ENCODE peak calls at places on chromosomes 12 and 14, in five cellular contexts. Q, I, C, D and F are unnamed samples.

GRCh38 chr12:21672151-21672550 is 14.5 kb upstream of the LDHB start:
- DNase-seq in Q (no peak), I (no peak), C (no peak), D (no peak), F (no peak)

GRCh38 chr14:64434528-64434927 is 30.8 kb upstream of the AKAP5 start:
- DNase-seq in Q (no peak), I (no peak), C (no peak), D (no peak), F (no peak)

GRCh38 chr12:40158592-40159111 is 52.8 kb upstream of the SLC2A13 start:
- DNase-seq in Q (no peak), I (no peak), C (peak), D (no peak), F (no peak)

GRCh38 chr12:93571360-93571853 is 1.1 kb upstream of the SOCS2 start:
- DNase-seq in Q (peak), I (peak), C (peak), D (peak), F (peak)

GRCh38 chr12:57895337-57896138 is 45.8 kb upstream of the ATP23 start:
- DNase-seq in Q (no peak), I (no peak), C (no peak), D (no peak), F (no peak)

GRCh38 chr14:91159182-91159581 is 45.3 kb downstream of the DGLUCY start:
- DNase-seq in Q (no peak), I (no peak), C (no peak), D (no peak), F (no peak)

GRCh38 chr12:82225871-82226270 is 132.3 kb downstream of the CCDC59 start:
- DNase-seq in Q (no peak), I (no peak), C (no peak), D (no peak), F (no peak)

GRCh38 chr14:96852823-96853422 is 55.7 kb downstream of the VRK1 start:
- DNase-seq in Q (peak), I (no peak), C (peak), D (no peak), F (no peak)

GRCh38 chr12:31363416-31363809 is 37.5 kb upstream of the SINHCAF start:
- DNase-seq in Q (peak), I (no peak), C (no peak), D (no peak), F (no peak)

GRCh38 chr12:51118706-51119105 is 35.3 kb upstream of the CSRNP2 start:
- DNase-seq in Q (no peak), I (no peak), C (no peak), D (no peak), F (no peak)

GRCh38 chr12:119781804-119782203 is 95.3 kb downstream of the CIT start:
- DNase-seq in Q (no peak), I (no peak), C (no peak), D (no peak), F (no peak)

GRCh38 chr12:117561990-117562389 is 200.6 kb upstream of the NOS1 start:
- DNase-seq in Q (no peak), I (no peak), C (no peak), D (no peak), F (no peak)

GRCh38 chr12:92467886-92468285 is 234.9 kb upstream of the PLEKHG7 start:
- DNase-seq in Q (no peak), I (no peak), C (no peak), D (no peak), F (no peak)

GRCh38 chr14:104299993-104300761 is 161.8 kb downstream of the KIF26A start:
- DNase-seq in Q (no peak), I (peak), C (no peak), D (no peak), F (peak)

GRCh38 chr14:106605548-106606448 is 1079.4 kb downstream of the TMEM121 start:
- DNase-seq in Q (peak), I (peak), C (peak), D (peak), F (peak)

GRCh38 chr12:32901553-32901952 is 5.0 kb upstream of the PKP2 start:
- DNase-seq in Q (no peak), I (no peak), C (no peak), D (no peak), F (no peak)

GRCh38 chr12:57718641-57719528 is 19.7 kb downstream of the AGAP2 start:
- DNase-seq in Q (no peak), I (no peak), C (no peak), D (no peak), F (no peak)

GRCh38 chr14:57943038-57943437 is 77.1 kb upstream of the SLC35F4 start:
- DNase-seq in Q (no peak), I (no peak), C (no peak), D (no peak), F (no peak)

GRCh38 chr12:31005944-31006361 is 67.7 kb upstream of the DDX11 start:
- DNase-seq in Q (no peak), I (no peak), C (no peak), D (no peak), F (no peak)

GRCh38 chr12:26523708-26524150 is 309.3 kb downstream of the ITPR2 start:
- DNase-seq in Q (peak), I (peak), C (peak), D (no peak), F (no peak)

GRCh38 chr12:46468813-46469212 is 96.2 kb upstream of the SLC38A2 start:
- DNase-seq in Q (no peak), I (no peak), C (no peak), D (no peak), F (no peak)

GRCh38 chr12:119843100-119843499 is 34.0 kb downstream of the CIT start:
- DNase-seq in Q (no peak), I (no peak), C (peak), D (no peak), F (no peak)

GRCh38 chr14:100147181-100147631 is 12.2 kb downstream of the DEGS2 start:
- DNase-seq in Q (no peak), I (no peak), C (peak), D (peak), F (peak)

GRCh38 chr12:76037130-76038105 is 5.8 kb upstream of the PHLDA1 start:
- DNase-seq in Q (peak), I (no peak), C (peak), D (no peak), F (peak)

GRCh38 chr14:103688441-103688840 is 26.8 kb downstream of the XRCC3 start:
- DNase-seq in Q (no peak), I (no peak), C (no peak), D (no peak), F (peak)

GRCh38 chr12:59834659-59835474 is 239.0 kb downstream of the SLC16A7 start:
- DNase-seq in Q (peak), I (no peak), C (no peak), D (no peak), F (no peak)

GRCh38 chr12:64080319-64081008 is 141.6 kb downstream of the KICS2 start:
- DNase-seq in Q (peak), I (peak), C (no peak), D (no peak), F (no peak)

GRCh38 chr12:7144414-7145120 is 14.4 kb downstream of the CLSTN3 start:
- DNase-seq in Q (no peak), I (no peak), C (no peak), D (no peak), F (no peak)

GRCh38 chr14:96582995-96583394 is 80.8 kb downstream of the PAPOLA start:
- DNase-seq in Q (no peak), I (no peak), C (no peak), D (no peak), F (no peak)

GRCh38 chr12:121223283-121223946 is 13.5 kb downstream of the P2RX4 start:
- DNase-seq in Q (peak), I (peak), C (no peak), D (no peak), F (no peak)

GRCh38 chr12:106957617-106958016 is 1.9 kb downstream of the TMEM263 start:
- DNase-seq in Q (no peak), I (no peak), C (no peak), D (no peak), F (no peak)